ENCODE peak calls at places on chromosomes 7 and 10, in five cellular contexts. A is fibroblast of mammary gland, M is T47D, W is A172, G is dorsolateral prefrontal cortex. T is an unnamed sample.

GRCh38 chr10:62559481-62560206 is 185.5 kb downstream of the ZNF365 start:
- DNase-seq in A (peak; percentile 44), W (no peak), G (no peak), M (no peak), T (no peak)

GRCh38 chr10:113027574-113028392 is 77.7 kb downstream of the TCF7L2 start:
- DNase-seq in W (no peak), G (no peak), M (no peak), A (no peak), T (no peak)

GRCh38 chr10:125768217-125768616 is 7.4 kb downstream of the MMP21 start:
- DNase-seq in M (peak; percentile 13), G (no peak), A (peak; percentile 32), W (no peak), T (no peak)

GRCh38 chr10:7410800-7411670 is at the start of gene SFMBT2:
- DNase-seq in M (peak; percentile 90), W (peak; percentile 22), G (peak; percentile 75), A (peak; percentile 64), T (peak; percentile 62)

GRCh38 chr7:150944066-150945042 is 33.8 kb downstream of the KCNH2 start:
- DNase-seq in A (no peak), G (no peak), W (no peak), M (no peak), T (no peak)

GRCh38 chr7:131040467-131040932 is 287.2 kb upstream of the MKLN1 start:
- DNase-seq in A (peak; percentile 82), W (peak; percentile 48), M (no peak), G (no peak), T (no peak)

GRCh38 chr7:139931190-139932007 is 102.3 kb downstream of the TBXAS1 start:
- DNase-seq in A (no peak), W (no peak), M (no peak), G (no peak), T (no peak)

GRCh38 chr7:89023146-89023545 is 227.6 kb upstream of the TEX47 start:
- DNase-seq in W (no peak), M (no peak), G (no peak), A (no peak), T (no peak)

GRCh38 chr10:102419561-102420442 is 834 bp upstream of the FBXL15 start:
- DNase-seq in M (peak; percentile 81), W (no peak), A (no peak), G (peak; percentile 87), T (peak; percentile 43)

GRCh38 chr7:140156460-140157080 is 20.2 kb downstream of the KDM7A start:
- DNase-seq in A (no peak), G (no peak), W (no peak), M (no peak), T (no peak)

GRCh38 chr7:1678571-1679325 is 8.7 kb downstream of the ELFN1 start:
- DNase-seq in G (no peak), A (no peak), M (no peak), W (no peak), T (no peak)

GRCh38 chr7:590731-591551 is 71.3 kb upstream of the PDGFA start:
- DNase-seq in A (no peak), W (no peak), G (no peak), M (no peak), T (no peak)

GRCh38 chr10:125084191-125085186 is 75.9 kb downstream of the CTBP2 start:
- DNase-seq in W (peak; percentile 93), M (no peak), G (peak; percentile 21), A (peak; percentile 91), T (no peak)

GRCh38 chr7:89259085-89259484 is 463.5 kb upstream of the TEX47 start:
- DNase-seq in G (no peak), A (no peak), M (no peak), W (no peak), T (no peak)

GRCh38 chr10:34791228-34791627 is 23.9 kb downstream of the PARD3 start:
- DNase-seq in G (no peak), W (no peak), A (no peak), M (no peak), T (no peak)

T was measured in nucleus accumbens.